ENCODE peak calls at places on chromosomes 6 and 20, in four cellular contexts. K, O, M and R are unnamed samples.

GRCh38 chr6:147900191-147900830 is 391.8 kb downstream of the SAMD5 start:
- DNase-seq in M (no peak), K (no peak), O (no peak), R (no peak)

GRCh38 chr20:36333841-36334240 is 27.7 kb downstream of the DLGAP4 start:
- DNase-seq in O (no peak), K (no peak), M (no peak), R (no peak)

GRCh38 chr6:140736227-140736626 is 1361.8 kb upstream of the CITED2 start:
- DNase-seq in O (no peak), M (no peak), K (no peak), R (no peak)

GRCh38 chr6:6810727-6811126 is 222.2 kb downstream of the LY86 start:
- DNase-seq in O (no peak), K (no peak), M (no peak), R (no peak)

GRCh38 chr6:31945507-31946369 is at the start of gene CFB:
- DNase-seq in K (no peak), O (no peak), M (no peak), R (no peak)

GRCh38 chr6:4130357-4130987 is 4.9 kb downstream of the ECI2 start:
- DNase-seq in K (no peak), M (no peak), O (no peak), R (no peak)

GRCh38 chr6:114030767-114031166 is 59.8 kb upstream of the HDAC2 start:
- DNase-seq in M (no peak), O (no peak), K (no peak), R (no peak)

GRCh38 chr20:18543932-18544331 is 23.3 kb upstream of the SMIM26 start:
- DNase-seq in K (no peak), M (no peak), O (no peak), R (no peak)

GRCh38 chr6:150729188-150729748 is 129.6 kb downstream of the PLEKHG1 start:
- DNase-seq in O (no peak), K (no peak), M (no peak), R (no peak)

GRCh38 chr6:142551145-142551811 is 249.5 kb downstream of the ADGRG6 start:
- DNase-seq in M (no peak), O (no peak), K (no peak), R (no peak)

GRCh38 chr6:26270903-26271639 is 93.9 kb upstream of the BTN3A2 start:
- DNase-seq in M (peak; percentile 74), O (peak; percentile 89), K (peak; percentile 16), R (no peak)

GRCh38 chr20:62749851-62750445 is 41.3 kb downstream of the NTSR1 start:
- DNase-seq in O (no peak), M (no peak), K (no peak), R (no peak)

GRCh38 chr6:116866281-116866871 is 10.7 kb upstream of the RFX6 start:
- DNase-seq in M (no peak), O (no peak), K (no peak), R (no peak)

GRCh38 chr6:15349379-15349778 is 103.5 kb downstream of the JARID2 start:
- DNase-seq in M (no peak), K (no peak), O (no peak), R (no peak)

GRCh38 chr6:154928325-154928922 is 66.7 kb upstream of the TIAM2 start:
- DNase-seq in K (no peak), M (peak; percentile 75), O (peak; percentile 58), R (peak; percentile 33)

GRCh38 chr6:53701333-53702073 is 35.9 kb upstream of the KLHL31 start:
- DNase-seq in O (no peak), M (no peak), K (no peak), R (no peak)

GRCh38 chr20:24756292-24757025 is 192.6 kb upstream of the CST7 start:
- DNase-seq in M (no peak), K (no peak), O (no peak), R (no peak)